ENCODE peak calls at places on chromosomes 3 and 15, in eight cellular contexts. V, W, G, J, R, L, N and Z are unnamed samples.

GRCh38 chr3:169173231-169173630 is 490.3 kb downstream of the MECOM start:
- DNase-seq in W (peak; percentile 18), L (no peak), G (no peak), N (no peak), J (no peak), V (peak; percentile 21), R (no peak), Z (no peak)

GRCh38 chr3:53890726-53891499 is 746 bp downstream of the SELENOK start:
- DNase-seq in J (no peak), W (peak; percentile 69), L (peak; percentile 15), G (no peak), V (no peak), R (peak; percentile 59), N (peak; percentile 9), Z (no peak)

GRCh38 chr3:116339441-116340028 is 105.8 kb downstream of the LSAMP start:
- DNase-seq in G (no peak), N (no peak), W (no peak), V (no peak), J (peak; percentile 86), L (no peak), R (no peak), Z (no peak)

GRCh38 chr3:106381265-106381942 is 512.6 kb upstream of the CBLB start:
- DNase-seq in W (no peak), V (no peak), N (no peak), J (no peak), R (no peak), L (no peak), G (no peak), Z (no peak)

GRCh38 chr3:126913524-126913923 is 69.4 kb upstream of the PLXNA1 start:
- DNase-seq in W (no peak), G (no peak), J (no peak), R (no peak), L (no peak), N (no peak), V (no peak), Z (peak; percentile 66)

GRCh38 chr15:57256941-57257340 is 119.4 kb upstream of the CGNL1 start:
- DNase-seq in V (no peak), R (no peak), W (no peak), J (no peak), N (no peak), L (peak; percentile 40), G (no peak), Z (no peak)

GRCh38 chr3:10453764-10454163 is 51.6 kb downstream of the ATP2B2 start:
- DNase-seq in R (no peak), V (no peak), J (no peak), W (no peak), G (no peak), N (no peak), L (no peak), Z (no peak)

GRCh38 chr15:87609474-87609873 is 647.1 kb downstream of the NTRK3 start:
- DNase-seq in W (no peak), L (no peak), V (no peak), G (no peak), N (no peak), J (peak; percentile 96), R (no peak), Z (no peak)

GRCh38 chr15:84973492-84974460 is 7.9 kb upstream of the PDE8A start:
- DNase-seq in G (no peak), J (no peak), N (no peak), V (no peak), L (no peak), W (no peak), R (peak; percentile 40), Z (no peak)

GRCh38 chr3:130779031-130779430 is 32.4 kb upstream of the PIK3R4 start:
- DNase-seq in V (no peak), J (no peak), N (no peak), G (no peak), R (no peak), W (no peak), L (peak; percentile 87), Z (no peak)

GRCh38 chr3:4939276-4939675 is 40.0 kb upstream of the BHLHE40 start:
- DNase-seq in V (no peak), J (no peak), L (no peak), G (no peak), N (no peak), W (no peak), R (peak; percentile 43), Z (no peak)

GRCh38 chr3:15359677-15360397 is 27.5 kb upstream of the SH3BP5 start:
- DNase-seq in V (no peak), N (no peak), G (no peak), L (no peak), W (no peak), R (no peak), J (no peak), Z (no peak)

GRCh38 chr3:146640955-146641867 is 36.1 kb upstream of the PLSCR5 start:
- DNase-seq in N (no peak), R (peak; percentile 64), J (peak; percentile 66), W (peak; percentile 76), L (peak; percentile 23), V (no peak), G (no peak), Z (no peak)

GRCh38 chr3:87333393-87333892 is 57.1 kb upstream of the POU1F1 start:
- DNase-seq in L (no peak), R (peak; percentile 62), W (no peak), G (no peak), V (no peak), J (peak; percentile 54), N (no peak), Z (no peak)

GRCh38 chr15:52486003-52486996 is 42.4 kb downstream of the MYO5A start:
- DNase-seq in J (no peak), N (no peak), R (no peak), L (no peak), W (peak; percentile 63), G (no peak), V (no peak), Z (no peak)

GRCh38 chr15:39860871-39861270 is 59.2 kb downstream of the GPR176 start:
- DNase-seq in L (no peak), R (no peak), J (no peak), W (no peak), N (no peak), G (no peak), V (no peak), Z (no peak)

GRCh38 chr15:51132384-51133139 is 37.9 kb upstream of the TNFAIP8L3 start:
- DNase-seq in N (no peak), V (no peak), R (peak; percentile 97), W (peak; percentile 59), J (peak; percentile 98), L (no peak), G (no peak), Z (peak; percentile 18)

GRCh38 chr15:33215941-33216872 is 21.7 kb upstream of the FMN1 start:
- DNase-seq in G (no peak), W (peak; percentile 73), N (no peak), R (peak; percentile 58), V (no peak), J (peak; percentile 37), L (no peak), Z (no peak)

GRCh38 chr15:76815421-76815820 is 89.7 kb downstream of the SCAPER start:
- DNase-seq in L (no peak), W (peak; percentile 14), G (no peak), R (no peak), J (no peak), N (no peak), V (no peak), Z (no peak)

GRCh38 chr3:61090770-61091169 is 160.5 kb downstream of the FHIT start:
- DNase-seq in W (no peak), R (no peak), J (no peak), L (no peak), G (no peak), V (no peak), N (no peak), Z (no peak)

GRCh38 chr15:38864827-38865604 is 300.4 kb upstream of the RASGRP1 start:
- DNase-seq in W (no peak), R (no peak), V (no peak), N (no peak), G (no peak), J (peak; percentile 95), L (no peak), Z (no peak)

GRCh38 chr15:26126070-26126469 is 262.9 kb upstream of the ATP10A start:
- DNase-seq in R (no peak), G (no peak), N (no peak), W (no peak), L (no peak), J (no peak), V (no peak), Z (no peak)

GRCh38 chr3:52633786-52634185 is 51.9 kb downstream of the PBRM1 start:
- DNase-seq in R (no peak), W (no peak), L (no peak), G (no peak), V (no peak), N (no peak), J (peak; percentile 19), Z (no peak)

GRCh38 chr15:65192016-65192415 is 6.9 kb upstream of the CLPX start:
- DNase-seq in W (peak; percentile 32), L (no peak), J (peak; percentile 12), R (peak; percentile 37), V (no peak), G (no peak), N (no peak), Z (no peak)